ENCODE peak calls at places on chromosome 1, in seven cellular contexts. C, W, J, A, G, X and I are unnamed samples.

GRCh38 chr1:56550132-56550531 is 29.2 kb downstream of the PLPP3 start:
- DNase-seq in G (no peak), A (no peak), W (no peak), J (no peak), C (no peak), X (peak), I (no peak)

GRCh38 chr1:232386721-232387510 is 243.0 kb downstream of the SIPA1L2 start:
- DNase-seq in J (peak), W (no peak), X (no peak), C (no peak), G (no peak), A (no peak), I (no peak)

GRCh38 chr1:16677552-16678423 is 11.0 kb upstream of the RNU1-3 start:
- DNase-seq in C (peak), J (peak), W (peak), X (no peak), A (peak), G (peak), I (peak)

GRCh38 chr1:172727956-172728603 is 69.2 kb downstream of the FASLG start:
- DNase-seq in G (no peak), W (peak), X (no peak), A (peak), C (no peak), J (no peak), I (peak)

GRCh38 chr1:147086129-147086528 is 86.1 kb downstream of the PRKAB2 start:
- DNase-seq in X (no peak), A (no peak), G (no peak), W (no peak), C (no peak), J (no peak), I (no peak)

GRCh38 chr1:85201340-85202091 is 700 bp upstream of the SYDE2 start:
- DNase-seq in W (peak), C (no peak), X (peak), G (peak), J (peak), A (peak), I (peak)

GRCh38 chr1:21507511-21508270 is 1.5 kb upstream of the ALPL start:
- DNase-seq in G (no peak), A (no peak), X (no peak), W (no peak), C (no peak), J (no peak), I (no peak)

GRCh38 chr1:160370561-160371345 is 3.9 kb downstream of the NHLH1 start:
- DNase-seq in G (no peak), C (no peak), J (no peak), X (no peak), W (no peak), A (no peak), I (no peak)

GRCh38 chr1:10052347-10052746 is 19.6 kb downstream of the UBE4B start:
- DNase-seq in C (no peak), X (no peak), G (no peak), A (no peak), J (no peak), W (no peak), I (no peak)

GRCh38 chr1:192861860-192862259 is 53.0 kb downstream of the RGS2 start:
- DNase-seq in W (no peak), A (no peak), X (no peak), G (no peak), C (no peak), J (no peak), I (no peak)

GRCh38 chr1:151549199-151549598 is 9.1 kb downstream of the TUFT1 start:
- DNase-seq in W (peak), C (no peak), X (no peak), G (no peak), J (no peak), A (no peak), I (no peak)

GRCh38 chr1:216945506-216946080 is 222.4 kb upstream of the ESRRG start:
- DNase-seq in X (no peak), C (no peak), G (no peak), J (no peak), W (no peak), A (no peak), I (no peak)

GRCh38 chr1:42944207-42944928 is 14.3 kb downstream of the SLC2A1 start:
- DNase-seq in G (no peak), X (no peak), J (peak), C (no peak), A (no peak), W (no peak), I (peak)

GRCh38 chr1:230750986-230751625 is 3.9 kb downstream of the CAPN9 start:
- DNase-seq in J (no peak), X (no peak), A (no peak), G (no peak), C (no peak), W (no peak), I (peak)

GRCh38 chr1:49424782-49425181 is 599.0 kb downstream of the AGBL4 start:
- DNase-seq in X (no peak), A (peak), W (no peak), G (no peak), C (no peak), J (no peak), I (no peak)

GRCh38 chr1:198167436-198167934 is 10.7 kb downstream of the NEK7 start:
- DNase-seq in C (no peak), J (no peak), G (no peak), A (peak), X (no peak), W (peak), I (no peak)

GRCh38 chr1:12502300-12503109 is 115.5 kb downstream of the DHRS3 start:
- DNase-seq in X (no peak), A (no peak), W (no peak), G (no peak), J (no peak), C (no peak), I (no peak)

GRCh38 chr1:225427249-225428065 is at the start of gene LBR:
- DNase-seq in C (no peak), J (peak), W (peak), A (peak), G (no peak), X (no peak), I (peak)

GRCh38 chr1:178609015-178609414 is 96.1 kb downstream of the TEX35 start:
- DNase-seq in C (no peak), A (peak), G (no peak), J (no peak), W (peak), X (no peak), I (no peak)

GRCh38 chr1:119447344-119447743 is 32.4 kb downstream of the HSD3B2 start:
- DNase-seq in G (no peak), C (no peak), W (no peak), A (no peak), X (no peak), J (no peak), I (no peak)

GRCh38 chr1:210272666-210273065 is 40.1 kb downstream of the SERTAD4 start:
- DNase-seq in A (no peak), W (no peak), G (no peak), J (no peak), C (no peak), X (no peak), I (no peak)

GRCh38 chr1:247291161-247291560 is 35.3 kb downstream of the VN1R5 start:
- DNase-seq in W (no peak), X (no peak), G (no peak), J (no peak), A (no peak), C (no peak), I (no peak)

GRCh38 chr1:95236784-95237575 is 3.0 kb downstream of the RWDD3 start:
- DNase-seq in A (peak), C (no peak), W (no peak), X (no peak), G (no peak), J (no peak), I (no peak)

GRCh38 chr1:192445243-192445642 is 128.5 kb downstream of the RGS21 start:
- DNase-seq in G (no peak), C (no peak), X (no peak), W (no peak), J (no peak), A (no peak), I (no peak)

GRCh38 chr1:99811747-99812146 is 38.4 kb upstream of the AGL start:
- DNase-seq in W (no peak), X (no peak), C (no peak), J (no peak), A (no peak), G (no peak), I (no peak)

GRCh38 chr1:107786214-107786842 is 178.7 kb downstream of the VAV3 start:
- DNase-seq in G (no peak), W (no peak), J (no peak), A (no peak), C (no peak), X (no peak), I (no peak)

GRCh38 chr1:28066393-28067154 is 21.8 kb downstream of the EYA3 start:
- DNase-seq in G (no peak), C (no peak), W (peak), X (no peak), A (no peak), J (no peak), I (peak)

GRCh38 chr1:172352435-172352834 is 68.0 kb upstream of the C1orf105 start:
- DNase-seq in W (peak), J (no peak), G (no peak), X (no peak), C (no peak), A (no peak), I (peak)

GRCh38 chr1:110234691-110235090 is 24.6 kb downstream of the KCNC4 start:
- DNase-seq in W (peak), C (no peak), G (no peak), X (no peak), A (no peak), J (no peak), I (no peak)